ENCODE peak calls at places on chromosome 3, in ten cellular contexts. I is IMR-90, H is NT2/D1, W is psoas muscle, G is neuronal stem cell, N is ascending aorta, E is heart left ventricle, J is left ventricle myocardium inferior, P is kidney, Q is uterus. A is an unnamed sample.

GRCh38 chr3:95738045-95738444 is 1076.3 kb upstream of the EPHA6 start:
- DNase-seq in I (no peak), E (no peak), G (no peak), N (no peak), W (no peak), P (no peak), H (no peak), J (no peak), Q (no peak), A (no peak)

GRCh38 chr3:100496711-100497261 is 4.4 kb downstream of the TMEM45A start:
- DNase-seq in Q (no peak), N (no peak), J (no peak), I (peak; percentile 70), P (no peak), G (no peak), W (no peak), H (no peak), E (no peak), A (no peak)

GRCh38 chr3:88713233-88713691 is 394.2 kb upstream of the EPHA3 start:
- DNase-seq in G (no peak), J (no peak), W (no peak), N (no peak), Q (no peak), E (no peak), P (no peak), H (no peak), I (peak; percentile 25), A (no peak)

GRCh38 chr3:32438596-32439344 is 47.1 kb downstream of the CMTM7 start:
- DNase-seq in P (no peak), H (no peak), Q (no peak), E (no peak), G (no peak), N (no peak), W (no peak), J (no peak), I (no peak), A (no peak)

GRCh38 chr3:138479355-138479964 is 45.0 kb downstream of the ESYT3 start:
- DNase-seq in E (no peak), W (no peak), P (no peak), J (no peak), I (peak; percentile 46), N (no peak), G (peak; percentile 41), H (peak; percentile 56), Q (no peak), A (no peak)

GRCh38 chr3:4043867-4044575 is 244.8 kb downstream of the LRRN1 start:
- DNase-seq in G (no peak), P (no peak), E (no peak), J (no peak), W (no peak), I (no peak), Q (no peak), N (no peak), H (no peak), A (no peak)

GRCh38 chr3:159798951-159799350 is 189.7 kb upstream of the IL12A start:
- DNase-seq in I (peak; percentile 75), W (no peak), Q (no peak), P (no peak), H (no peak), E (no peak), G (no peak), J (no peak), N (no peak), A (peak; percentile 53)

GRCh38 chr3:89227218-89227617 is 119.8 kb downstream of the EPHA3 start:
- DNase-seq in I (peak; percentile 67), P (no peak), J (no peak), Q (no peak), N (no peak), H (no peak), E (no peak), W (no peak), G (no peak), A (no peak)

GRCh38 chr3:194396561-194396896 is 2.5 kb downstream of the GP5 start:
- DNase-seq in P (no peak), I (no peak), Q (no peak), E (no peak), N (no peak), J (no peak), G (no peak), W (no peak), H (no peak), A (no peak)

GRCh38 chr3:101829066-101829830 is 20.1 kb upstream of the NFKBIZ start:
- DNase-seq in W (peak; percentile 46), E (peak; percentile 76), H (no peak), Q (peak; percentile 73), P (peak; percentile 77), I (peak; percentile 85), G (no peak), J (peak; percentile 67), N (peak; percentile 64), A (peak; percentile 42)

GRCh38 chr3:100857863-100858262 is 135.4 kb downstream of the ABI3BP start:
- DNase-seq in Q (no peak), G (no peak), E (no peak), N (no peak), H (no peak), P (no peak), I (no peak), W (no peak), J (no peak), A (no peak)

GRCh38 chr3:140292154-140292553 is 357.2 kb downstream of the CLSTN2 start:
- DNase-seq in E (no peak), N (no peak), H (no peak), P (no peak), W (no peak), I (no peak), Q (no peak), G (no peak), J (no peak), A (no peak)

GRCh38 chr3:16300881-16301359 is 35.9 kb downstream of the OXNAD1 start:
- DNase-seq in G (no peak), E (no peak), P (no peak), J (no peak), W (no peak), N (no peak), Q (no peak), I (no peak), H (no peak), A (no peak)

GRCh38 chr3:16477501-16477900 is 36.0 kb downstream of the RFTN1 start:
- DNase-seq in G (no peak), P (no peak), E (no peak), H (no peak), I (peak; percentile 49), J (no peak), Q (no peak), W (no peak), N (no peak), A (no peak)

GRCh38 chr3:27721717-27722564 is at the start of gene EOMES:
- DNase-seq in W (peak; percentile 23), J (no peak), N (no peak), G (no peak), I (no peak), P (no peak), H (peak; percentile 67), Q (no peak), E (no peak), A (no peak)

GRCh38 chr3:172346161-172346560 is 102.1 kb downstream of the GHSR start:
- DNase-seq in N (no peak), H (no peak), J (no peak), Q (no peak), G (no peak), P (no peak), E (no peak), I (no peak), W (no peak), A (no peak)
- H3K36me3 ChIP-seq in N (peaks cover 83% of the 10 kb centered on the region), H (peaks cover 78% of the 10 kb centered on the region), J (peaks cover 90% of the 10 kb centered on the region), Q (no peaks in the 10 kb centered on the region), G (peaks cover 24% of the 10 kb centered on the region), P (peaks cover 28% of the 10 kb centered on the region), E (no peaks in the 10 kb centered on the region), I (peaks cover 50% of the 10 kb centered on the region), W (peaks cover 99% of the 10 kb centered on the region), A (peaks cover 30% of the 10 kb centered on the region)

DNA sequence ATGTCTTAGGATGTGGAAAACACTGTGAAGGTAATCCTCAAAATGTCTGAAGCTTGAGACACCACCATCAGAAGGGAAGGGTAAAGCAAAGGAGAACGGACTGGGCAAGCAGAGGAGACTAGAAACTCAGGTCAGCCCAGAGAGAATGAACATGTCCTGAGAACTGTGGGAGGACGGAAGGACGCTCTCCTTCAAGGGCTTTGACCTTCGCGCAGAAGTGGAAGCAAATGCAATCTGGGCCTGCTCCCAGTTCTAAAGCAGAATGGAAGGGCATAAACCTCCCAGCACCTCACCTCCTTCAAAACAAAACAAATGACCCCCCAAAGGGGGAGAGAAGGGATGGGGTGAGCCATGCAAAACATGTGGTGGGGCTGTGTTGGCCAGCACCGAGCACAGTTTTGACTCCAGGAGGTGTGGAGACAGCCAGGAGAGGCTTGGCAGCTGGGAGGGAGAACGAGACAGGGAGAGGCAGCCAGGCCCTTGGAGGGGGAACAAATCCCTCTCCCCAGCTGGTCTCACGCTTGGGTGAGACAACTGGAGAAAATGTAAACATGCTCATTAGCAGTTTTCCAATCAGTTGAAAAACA is 222.4 kb upstream of the WNT5A start:
- DNase-seq in E (no peak), J (no peak), I (no peak), W (no peak), G (no peak), Q (no peak), H (no peak), P (no peak), N (no peak), A (no peak)
- H3K4me1 ChIP-seq in E (no peaks in the 10 kb centered on the region), J (peaks cover 17% of the 10 kb centered on the region), I (peaks cover 1% of the 10 kb centered on the region), W (no peaks in the 10 kb centered on the region), G (no peaks in the 10 kb centered on the region), Q (no peaks in the 10 kb centered on the region), H (no peaks in the 10 kb centered on the region), P (no peaks in the 10 kb centered on the region), N (no peaks in the 10 kb centered on the region), A (peaks cover 5% of the 10 kb centered on the region)

GRCh38 chr3:59310736-59311135 is 260.9 kb upstream of the CFAP20DC start:
- DNase-seq in P (no peak), G (no peak), N (no peak), Q (no peak), I (no peak), E (no peak), W (no peak), J (no peak), H (no peak), A (no peak)
- H3K36me3 ChIP-seq in P (no peaks in the 10 kb centered on the region), G (no peaks in the 10 kb centered on the region), N (no peaks in the 10 kb centered on the region), Q (no peaks in the 10 kb centered on the region), I (no peaks in the 10 kb centered on the region), E (no peaks in the 10 kb centered on the region), W (no peaks in the 10 kb centered on the region), J (no peaks in the 10 kb centered on the region), H (no peaks in the 10 kb centered on the region), A (no peaks in the 10 kb centered on the region)

DNA sequence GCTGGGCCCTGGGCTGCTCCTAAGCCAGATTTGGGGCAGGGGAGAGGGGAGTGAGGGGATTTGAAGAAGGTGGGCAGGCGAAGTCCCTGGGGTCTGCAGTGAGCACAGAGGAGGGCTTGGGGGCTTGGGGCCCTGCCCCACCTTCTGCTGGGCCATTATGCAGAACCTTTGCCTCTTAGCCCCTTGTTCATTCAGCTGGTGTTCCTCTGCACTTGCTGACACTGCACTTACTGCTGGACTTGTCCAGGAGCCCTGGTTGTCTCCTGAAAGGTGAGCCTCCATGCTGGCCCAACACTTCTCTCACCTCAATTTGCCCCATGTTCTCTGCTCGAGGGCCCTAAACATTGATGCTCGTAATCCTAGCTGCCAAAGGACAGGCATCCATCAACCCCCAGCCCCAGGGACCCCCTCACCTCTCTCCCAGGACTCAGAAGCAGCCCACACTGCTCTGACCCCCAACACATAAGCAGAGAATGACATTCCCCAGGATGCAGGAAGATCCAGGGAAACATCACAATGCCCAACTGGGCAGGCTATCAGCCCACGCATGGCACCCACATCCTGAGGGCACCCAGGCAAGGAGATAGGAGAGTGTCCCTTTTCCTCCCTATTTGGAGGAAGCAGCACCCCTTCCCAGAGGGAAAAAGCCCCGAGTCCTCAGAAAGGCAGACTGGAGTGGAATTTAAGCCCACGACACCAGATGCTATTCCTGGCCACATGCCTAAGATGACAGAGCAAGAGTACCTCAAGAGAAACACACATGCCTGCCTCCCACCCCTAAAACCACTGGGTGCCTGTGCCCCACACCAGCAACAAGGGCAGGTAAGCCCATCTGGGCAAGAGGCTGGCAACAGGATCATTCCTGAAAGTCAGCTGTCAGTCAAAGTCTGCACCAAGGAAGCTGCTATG is 76.8 kb downstream of the ADCY5 start:
- DNase-seq in H (no peak), N (no peak), G (no peak), E (no peak), J (no peak), P (peak; percentile 29), I (no peak), Q (no peak), W (no peak), A (no peak)
- H3K4me1 ChIP-seq in H (peaks cover 16% of the 10 kb centered on the region), N (peaks cover 13% of the 10 kb centered on the region), G (peaks cover 5% of the 10 kb centered on the region), E (peaks cover 12% of the 10 kb centered on the region), J (peaks cover 98% of the 10 kb centered on the region), P (no peaks in the 10 kb centered on the region), I (no peaks in the 10 kb centered on the region), Q (no peaks in the 10 kb centered on the region), W (no peaks in the 10 kb centered on the region), A (peaks cover 4% of the 10 kb centered on the region)

A was measured in lung.